ENCODE peak calls at places on chromosome 7, in ten cellular contexts. One of them, this sample, is unnamed.

GRCh38 chr7:42108803-42109528 is 128.0 kb downstream of the GLI3 start:
- DNase-seq in NCI-H345: no peak
- DNase-seq in Jurkat, Clone E6-1: no peak
- DNase-seq in stimulated activated effector memory CD8-positive, alpha-beta T cell treated with anti-CD3 and anti-CD28 coated beads, Interleukin-12 subunit alpha, Interleukin-12 subunit beta, amount 100 ng/mL, for 72 hours: no peak
- DNase-seq in activated effector memory CD4-positive, alpha-beta T cell treated with anti-CD3 and anti-CD28 coated beads, Interleukin-2, amount 50 U/mL, for 16 hours: no peak
- DNase-seq in left ventricle myocardium inferior: no peak
- DNase-seq in SK-N-MC: no peak
- DNase-seq in kidney glomerular epithelial cell: no peak
- DNase-seq in aorta: no peak
- DNase-seq in GM13977: no peak
- DNase-seq in this sample: no peak

GRCh38 chr7:78143661-78144060 is 345.1 kb downstream of the PHTF2 start:
- DNase-seq in NCI-H345: no peak
- DNase-seq in Jurkat, Clone E6-1: no peak
- DNase-seq in stimulated activated effector memory CD8-positive, alpha-beta T cell treated with anti-CD3 and anti-CD28 coated beads, Interleukin-12 subunit alpha, Interleukin-12 subunit beta, amount 100 ng/mL, for 72 hours: no peak
- DNase-seq in activated effector memory CD4-positive, alpha-beta T cell treated with anti-CD3 and anti-CD28 coated beads, Interleukin-2, amount 50 U/mL, for 16 hours: no peak
- DNase-seq in left ventricle myocardium inferior: no peak
- DNase-seq in SK-N-MC: no peak
- DNase-seq in kidney glomerular epithelial cell: no peak
- DNase-seq in aorta: no peak
- DNase-seq in GM13977: no peak
- DNase-seq in this sample: no peak

GRCh38 chr7:128311003-128311402 is 32.7 kb downstream of the RBM28 start:
- DNase-seq in NCI-H345: no peak
- DNase-seq in Jurkat, Clone E6-1: no peak
- DNase-seq in stimulated activated effector memory CD8-positive, alpha-beta T cell treated with anti-CD3 and anti-CD28 coated beads, Interleukin-12 subunit alpha, Interleukin-12 subunit beta, amount 100 ng/mL, for 72 hours: no peak
- DNase-seq in activated effector memory CD4-positive, alpha-beta T cell treated with anti-CD3 and anti-CD28 coated beads, Interleukin-2, amount 50 U/mL, for 16 hours: no peak
- DNase-seq in left ventricle myocardium inferior: no peak
- DNase-seq in SK-N-MC: no peak
- DNase-seq in kidney glomerular epithelial cell: no peak
- DNase-seq in aorta: no peak
- DNase-seq in GM13977: no peak
- DNase-seq in this sample: no peak

GRCh38 chr7:14761506-14762296 is 140.8 kb downstream of the DGKB start:
- DNase-seq in NCI-H345: peak
- DNase-seq in Jurkat, Clone E6-1: no peak
- DNase-seq in stimulated activated effector memory CD8-positive, alpha-beta T cell treated with anti-CD3 and anti-CD28 coated beads, Interleukin-12 subunit alpha, Interleukin-12 subunit beta, amount 100 ng/mL, for 72 hours: no peak
- DNase-seq in activated effector memory CD4-positive, alpha-beta T cell treated with anti-CD3 and anti-CD28 coated beads, Interleukin-2, amount 50 U/mL, for 16 hours: no peak
- DNase-seq in left ventricle myocardium inferior: peak
- DNase-seq in SK-N-MC: no peak
- DNase-seq in kidney glomerular epithelial cell: peak
- DNase-seq in aorta: no peak
- DNase-seq in GM13977: no peak
- DNase-seq in this sample: no peak

GRCh38 chr7:132516042-132516840 is 60.0 kb downstream of the PLXNA4 start:
- DNase-seq in NCI-H345: no peak
- DNase-seq in Jurkat, Clone E6-1: no peak
- DNase-seq in stimulated activated effector memory CD8-positive, alpha-beta T cell treated with anti-CD3 and anti-CD28 coated beads, Interleukin-12 subunit alpha, Interleukin-12 subunit beta, amount 100 ng/mL, for 72 hours: no peak
- DNase-seq in activated effector memory CD4-positive, alpha-beta T cell treated with anti-CD3 and anti-CD28 coated beads, Interleukin-2, amount 50 U/mL, for 16 hours: no peak
- DNase-seq in left ventricle myocardium inferior: no peak
- DNase-seq in SK-N-MC: no peak
- DNase-seq in kidney glomerular epithelial cell: no peak
- DNase-seq in aorta: no peak
- DNase-seq in GM13977: no peak
- DNase-seq in this sample: no peak

GRCh38 chr7:4139656-4140320 is 542.3 kb upstream of the FOXK1 start:
- DNase-seq in NCI-H345: no peak
- DNase-seq in Jurkat, Clone E6-1: no peak
- DNase-seq in stimulated activated effector memory CD8-positive, alpha-beta T cell treated with anti-CD3 and anti-CD28 coated beads, Interleukin-12 subunit alpha, Interleukin-12 subunit beta, amount 100 ng/mL, for 72 hours: no peak
- DNase-seq in activated effector memory CD4-positive, alpha-beta T cell treated with anti-CD3 and anti-CD28 coated beads, Interleukin-2, amount 50 U/mL, for 16 hours: peak
- DNase-seq in left ventricle myocardium inferior: no peak
- DNase-seq in SK-N-MC: no peak
- DNase-seq in kidney glomerular epithelial cell: no peak
- DNase-seq in aorta: peak
- DNase-seq in GM13977: no peak
- DNase-seq in this sample: no peak

GRCh38 chr7:75727881-75728592 is 10.7 kb downstream of the HIP1 start:
- DNase-seq in NCI-H345: peak
- DNase-seq in Jurkat, Clone E6-1: peak
- DNase-seq in stimulated activated effector memory CD8-positive, alpha-beta T cell treated with anti-CD3 and anti-CD28 coated beads, Interleukin-12 subunit alpha, Interleukin-12 subunit beta, amount 100 ng/mL, for 72 hours: peak
- DNase-seq in activated effector memory CD4-positive, alpha-beta T cell treated with anti-CD3 and anti-CD28 coated beads, Interleukin-2, amount 50 U/mL, for 16 hours: peak
- DNase-seq in left ventricle myocardium inferior: peak
- DNase-seq in SK-N-MC: no peak
- DNase-seq in kidney glomerular epithelial cell: peak
- DNase-seq in aorta: peak
- DNase-seq in GM13977: no peak
- DNase-seq in this sample: peak

GRCh38 chr7:117157121-117157870 is 165.6 kb downstream of the WNT2 start:
- DNase-seq in NCI-H345: no peak
- DNase-seq in Jurkat, Clone E6-1: no peak
- DNase-seq in stimulated activated effector memory CD8-positive, alpha-beta T cell treated with anti-CD3 and anti-CD28 coated beads, Interleukin-12 subunit alpha, Interleukin-12 subunit beta, amount 100 ng/mL, for 72 hours: no peak
- DNase-seq in activated effector memory CD4-positive, alpha-beta T cell treated with anti-CD3 and anti-CD28 coated beads, Interleukin-2, amount 50 U/mL, for 16 hours: no peak
- DNase-seq in left ventricle myocardium inferior: peak
- DNase-seq in SK-N-MC: no peak
- DNase-seq in kidney glomerular epithelial cell: peak
- DNase-seq in aorta: peak
- DNase-seq in GM13977: no peak
- DNase-seq in this sample: no peak

GRCh38 chr7:27116521-27116946 is 14.0 kb downstream of the HOXA4 start:
- DNase-seq in NCI-H345: no peak
- DNase-seq in Jurkat, Clone E6-1: no peak
- DNase-seq in stimulated activated effector memory CD8-positive, alpha-beta T cell treated with anti-CD3 and anti-CD28 coated beads, Interleukin-12 subunit alpha, Interleukin-12 subunit beta, amount 100 ng/mL, for 72 hours: no peak
- DNase-seq in activated effector memory CD4-positive, alpha-beta T cell treated with anti-CD3 and anti-CD28 coated beads, Interleukin-2, amount 50 U/mL, for 16 hours: no peak
- DNase-seq in left ventricle myocardium inferior: no peak
- DNase-seq in SK-N-MC: no peak
- DNase-seq in kidney glomerular epithelial cell: no peak
- DNase-seq in aorta: no peak
- DNase-seq in GM13977: no peak
- DNase-seq in this sample: no peak

GRCh38 chr7:22640269-22640668 is 86.7 kb upstream of the IL6 start:
- DNase-seq in NCI-H345: no peak
- DNase-seq in Jurkat, Clone E6-1: no peak
- DNase-seq in stimulated activated effector memory CD8-positive, alpha-beta T cell treated with anti-CD3 and anti-CD28 coated beads, Interleukin-12 subunit alpha, Interleukin-12 subunit beta, amount 100 ng/mL, for 72 hours: no peak
- DNase-seq in activated effector memory CD4-positive, alpha-beta T cell treated with anti-CD3 and anti-CD28 coated beads, Interleukin-2, amount 50 U/mL, for 16 hours: peak
- DNase-seq in left ventricle myocardium inferior: no peak
- DNase-seq in SK-N-MC: no peak
- DNase-seq in kidney glomerular epithelial cell: no peak
- DNase-seq in aorta: no peak
- DNase-seq in GM13977: peak
- DNase-seq in this sample: no peak

GRCh38 chr7:139646566-139646965 is 123.1 kb downstream of the CLEC2L start:
- DNase-seq in NCI-H345: no peak
- DNase-seq in Jurkat, Clone E6-1: no peak
- DNase-seq in stimulated activated effector memory CD8-positive, alpha-beta T cell treated with anti-CD3 and anti-CD28 coated beads, Interleukin-12 subunit alpha, Interleukin-12 subunit beta, amount 100 ng/mL, for 72 hours: no peak
- DNase-seq in activated effector memory CD4-positive, alpha-beta T cell treated with anti-CD3 and anti-CD28 coated beads, Interleukin-2, amount 50 U/mL, for 16 hours: no peak
- DNase-seq in left ventricle myocardium inferior: no peak
- DNase-seq in SK-N-MC: no peak
- DNase-seq in kidney glomerular epithelial cell: no peak
- DNase-seq in aorta: no peak
- DNase-seq in GM13977: no peak
- DNase-seq in this sample: no peak

GRCh38 chr7:34544621-34545020 is 113.4 kb upstream of the NPSR1 start:
- DNase-seq in NCI-H345: no peak
- DNase-seq in Jurkat, Clone E6-1: no peak
- DNase-seq in stimulated activated effector memory CD8-positive, alpha-beta T cell treated with anti-CD3 and anti-CD28 coated beads, Interleukin-12 subunit alpha, Interleukin-12 subunit beta, amount 100 ng/mL, for 72 hours: no peak
- DNase-seq in activated effector memory CD4-positive, alpha-beta T cell treated with anti-CD3 and anti-CD28 coated beads, Interleukin-2, amount 50 U/mL, for 16 hours: no peak
- DNase-seq in left ventricle myocardium inferior: no peak
- DNase-seq in SK-N-MC: no peak
- DNase-seq in kidney glomerular epithelial cell: no peak
- DNase-seq in aorta: no peak
- DNase-seq in GM13977: no peak
- DNase-seq in this sample: no peak

GRCh38 chr7:124649397-124650029 is 116.1 kb downstream of the GPR37 start:
- DNase-seq in NCI-H345: no peak
- DNase-seq in Jurkat, Clone E6-1: no peak
- DNase-seq in stimulated activated effector memory CD8-positive, alpha-beta T cell treated with anti-CD3 and anti-CD28 coated beads, Interleukin-12 subunit alpha, Interleukin-12 subunit beta, amount 100 ng/mL, for 72 hours: no peak
- DNase-seq in activated effector memory CD4-positive, alpha-beta T cell treated with anti-CD3 and anti-CD28 coated beads, Interleukin-2, amount 50 U/mL, for 16 hours: no peak
- DNase-seq in left ventricle myocardium inferior: no peak
- DNase-seq in SK-N-MC: no peak
- DNase-seq in kidney glomerular epithelial cell: no peak
- DNase-seq in aorta: no peak
- DNase-seq in GM13977: no peak
- DNase-seq in this sample: no peak

GRCh38 chr7:143345428-143345900 is 17.0 kb downstream of the FAM131B start:
- DNase-seq in NCI-H345: peak
- DNase-seq in Jurkat, Clone E6-1: no peak
- DNase-seq in stimulated activated effector memory CD8-positive, alpha-beta T cell treated with anti-CD3 and anti-CD28 coated beads, Interleukin-12 subunit alpha, Interleukin-12 subunit beta, amount 100 ng/mL, for 72 hours: peak
- DNase-seq in activated effector memory CD4-positive, alpha-beta T cell treated with anti-CD3 and anti-CD28 coated beads, Interleukin-2, amount 50 U/mL, for 16 hours: peak
- DNase-seq in left ventricle myocardium inferior: peak
- DNase-seq in SK-N-MC: no peak
- DNase-seq in kidney glomerular epithelial cell: peak
- DNase-seq in aorta: no peak
- DNase-seq in GM13977: no peak
- DNase-seq in this sample: no peak

GRCh38 chr7:44184874-44185446 is 4.3 kb downstream of the GCK start:
- DNase-seq in NCI-H345: no peak
- DNase-seq in Jurkat, Clone E6-1: no peak
- DNase-seq in stimulated activated effector memory CD8-positive, alpha-beta T cell treated with anti-CD3 and anti-CD28 coated beads, Interleukin-12 subunit alpha, Interleukin-12 subunit beta, amount 100 ng/mL, for 72 hours: no peak
- DNase-seq in activated effector memory CD4-positive, alpha-beta T cell treated with anti-CD3 and anti-CD28 coated beads, Interleukin-2, amount 50 U/mL, for 16 hours: no peak
- DNase-seq in left ventricle myocardium inferior: no peak
- DNase-seq in SK-N-MC: no peak
- DNase-seq in kidney glomerular epithelial cell: peak
- DNase-seq in aorta: no peak
- DNase-seq in GM13977: no peak
- DNase-seq in this sample: no peak